ENCODE peak calls at places on chromosomes 3 and 15, in ten cellular contexts. One of them, this sample, is unnamed. For H3K4me1, the result is how much of the 10 kb centered on the place peaks cover.

GRCh38 chr15:33746203-33746602 is 222.1 kb upstream of the CHRM5 start:
- DNase-seq in A673: no peak
- DNase-seq in right atrium auricular region: no peak
- DNase-seq in keratinocyte: no peak
- DNase-seq in lung: no peak
- DNase-seq in psoas muscle: no peak
- DNase-seq in right cardiac atrium: no peak
- DNase-seq in breast epithelium: no peak
- DNase-seq in CD8-positive, alpha-beta memory T cell: no peak
- DNase-seq in heart left ventricle: no peak
- DNase-seq in this sample: no peak

GRCh38 chr3:126152458-126152857 is 27.9 kb downstream of the ALDH1L1 start:
- DNase-seq in A673: no peak
- DNase-seq in right atrium auricular region: no peak
- DNase-seq in keratinocyte: no peak
- DNase-seq in lung: no peak
- DNase-seq in psoas muscle: no peak
- DNase-seq in right cardiac atrium: no peak
- DNase-seq in breast epithelium: no peak
- DNase-seq in CD8-positive, alpha-beta memory T cell: no peak
- DNase-seq in heart left ventricle: no peak
- DNase-seq in this sample: no peak

GRCh38 chr3:114154321-114154821 is 24.5 kb downstream of the DRD3 start:
- DNase-seq in A673: no peak
- DNase-seq in right atrium auricular region: no peak
- DNase-seq in keratinocyte: no peak
- DNase-seq in lung: no peak
- DNase-seq in psoas muscle: no peak
- DNase-seq in right cardiac atrium: no peak
- DNase-seq in breast epithelium: no peak
- DNase-seq in CD8-positive, alpha-beta memory T cell: no peak
- DNase-seq in heart left ventricle: no peak
- DNase-seq in this sample: no peak

GRCh38 chr3:124829819-124830554 is 57.2 kb downstream of the ITGB5 start:
- DNase-seq in A673: no peak
- DNase-seq in right atrium auricular region: peak
- DNase-seq in keratinocyte: no peak
- DNase-seq in lung: no peak
- DNase-seq in psoas muscle: peak
- DNase-seq in right cardiac atrium: no peak
- DNase-seq in breast epithelium: no peak
- DNase-seq in CD8-positive, alpha-beta memory T cell: no peak
- DNase-seq in heart left ventricle: no peak
- DNase-seq in this sample: no peak

GRCh38 chr15:29034151-29034550 is 148.4 kb downstream of the APBA2 start:
- DNase-seq in A673: no peak
- DNase-seq in right atrium auricular region: no peak
- DNase-seq in keratinocyte: no peak
- DNase-seq in lung: no peak
- DNase-seq in psoas muscle: no peak
- DNase-seq in right cardiac atrium: no peak
- DNase-seq in breast epithelium: no peak
- DNase-seq in CD8-positive, alpha-beta memory T cell: no peak
- DNase-seq in heart left ventricle: no peak
- DNase-seq in this sample: no peak

GRCh38 chr3:175426805-175427204 is 567.7 kb downstream of the NAALADL2 start:
- DNase-seq in A673: no peak
- DNase-seq in right atrium auricular region: no peak
- DNase-seq in keratinocyte: no peak
- DNase-seq in lung: no peak
- DNase-seq in psoas muscle: no peak
- DNase-seq in right cardiac atrium: no peak
- DNase-seq in breast epithelium: no peak
- DNase-seq in CD8-positive, alpha-beta memory T cell: no peak
- DNase-seq in heart left ventricle: no peak
- DNase-seq in this sample: no peak

GRCh38 chr3:113241292-113242033 is 30.1 kb downstream of the BOC start:
- DNase-seq in A673: peak
- DNase-seq in right atrium auricular region: no peak
- DNase-seq in keratinocyte: no peak
- DNase-seq in lung: no peak
- DNase-seq in psoas muscle: no peak
- DNase-seq in right cardiac atrium: no peak
- DNase-seq in breast epithelium: no peak
- DNase-seq in CD8-positive, alpha-beta memory T cell: no peak
- DNase-seq in heart left ventricle: no peak
- DNase-seq in this sample: no peak

GRCh38 chr3:35758358-35758757 is 119.0 kb downstream of the ARPP21 start:
- DNase-seq in A673: no peak
- DNase-seq in right atrium auricular region: no peak
- DNase-seq in keratinocyte: no peak
- DNase-seq in lung: no peak
- DNase-seq in psoas muscle: no peak
- DNase-seq in right cardiac atrium: no peak
- DNase-seq in breast epithelium: no peak
- DNase-seq in CD8-positive, alpha-beta memory T cell: no peak
- DNase-seq in heart left ventricle: no peak
- DNase-seq in this sample: no peak

GRCh38 chr3:31680072-31680870 is 147.5 kb downstream of the STT3B start:
- DNase-seq in A673: no peak
- DNase-seq in right atrium auricular region: peak
- DNase-seq in keratinocyte: no peak
- DNase-seq in lung: peak
- DNase-seq in psoas muscle: no peak
- DNase-seq in right cardiac atrium: no peak
- DNase-seq in breast epithelium: no peak
- DNase-seq in CD8-positive, alpha-beta memory T cell: no peak
- DNase-seq in heart left ventricle: no peak
- DNase-seq in this sample: no peak

GRCh38 chr15:91369823-91370222 is 269.8 kb downstream of the SV2B start:
- DNase-seq in A673: no peak
- DNase-seq in right atrium auricular region: no peak
- DNase-seq in keratinocyte: no peak
- DNase-seq in lung: no peak
- DNase-seq in psoas muscle: no peak
- DNase-seq in right cardiac atrium: no peak
- DNase-seq in breast epithelium: no peak
- DNase-seq in CD8-positive, alpha-beta memory T cell: no peak
- DNase-seq in heart left ventricle: no peak
- DNase-seq in this sample: no peak

GRCh38 chr3:120425877-120426276 is 24.9 kb downstream of the FSTL1 start:
- DNase-seq in A673: no peak
- DNase-seq in right atrium auricular region: no peak
- DNase-seq in keratinocyte: no peak
- DNase-seq in lung: no peak
- DNase-seq in psoas muscle: no peak
- DNase-seq in right cardiac atrium: peak
- DNase-seq in breast epithelium: no peak
- DNase-seq in CD8-positive, alpha-beta memory T cell: no peak
- DNase-seq in heart left ventricle: no peak
- DNase-seq in this sample: peak

GRCh38 chr3:158789592-158789991 is 12.3 kb upstream of the MFSD1 start:
- DNase-seq in A673: peak
- DNase-seq in right atrium auricular region: no peak
- DNase-seq in keratinocyte: no peak
- DNase-seq in lung: no peak
- DNase-seq in psoas muscle: no peak
- DNase-seq in right cardiac atrium: no peak
- DNase-seq in breast epithelium: no peak
- DNase-seq in CD8-positive, alpha-beta memory T cell: no peak
- DNase-seq in heart left ventricle: no peak
- DNase-seq in this sample: no peak

GRCh38 chr15:97623091-97623661 is 337.3 kb upstream of the ARRDC4 start:
- DNase-seq in A673: no peak
- DNase-seq in right atrium auricular region: no peak
- DNase-seq in keratinocyte: no peak
- DNase-seq in lung: no peak
- DNase-seq in psoas muscle: no peak
- DNase-seq in right cardiac atrium: no peak
- DNase-seq in breast epithelium: no peak
- DNase-seq in CD8-positive, alpha-beta memory T cell: no peak
- DNase-seq in heart left ventricle: no peak
- DNase-seq in this sample: no peak

GRCh38 chr15:77096541-77096940 is 25.6 kb upstream of the TSPAN3 start:
- DNase-seq in A673: no peak
- DNase-seq in right atrium auricular region: no peak
- DNase-seq in keratinocyte: no peak
- DNase-seq in lung: no peak
- DNase-seq in psoas muscle: no peak
- DNase-seq in right cardiac atrium: no peak
- DNase-seq in breast epithelium: no peak
- DNase-seq in CD8-positive, alpha-beta memory T cell: no peak
- DNase-seq in heart left ventricle: no peak
- DNase-seq in this sample: peak

DNA sequence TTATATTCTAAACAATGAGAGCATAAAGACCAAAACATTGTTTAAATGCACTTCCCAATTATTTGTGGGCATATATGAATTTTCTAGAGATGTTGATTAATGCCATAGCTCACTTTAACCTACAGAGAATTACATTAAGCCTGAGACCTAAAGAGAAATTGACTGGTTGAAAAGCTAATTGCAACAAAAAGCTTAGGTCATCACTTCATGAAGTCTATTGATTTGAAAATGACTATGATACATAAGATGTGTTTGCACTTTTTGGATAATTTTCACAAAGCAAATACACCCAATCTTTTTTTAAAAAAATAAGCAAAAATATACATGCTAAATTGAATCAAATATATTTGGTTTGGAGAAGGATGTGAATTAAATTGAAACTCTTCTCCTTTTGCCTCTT is 532.8 kb upstream of the GOLIM4 start:
- DNase-seq in A673: no peak
- DNase-seq in right atrium auricular region: no peak
- DNase-seq in keratinocyte: no peak
- DNase-seq in lung: no peak
- DNase-seq in psoas muscle: no peak
- DNase-seq in right cardiac atrium: no peak
- DNase-seq in breast epithelium: no peak
- DNase-seq in CD8-positive, alpha-beta memory T cell: no peak
- DNase-seq in heart left ventricle: no peak
- DNase-seq in this sample: no peak
- H3K4me1 ChIP-seq in A673: under half
- H3K4me1 ChIP-seq in right atrium auricular region: under half
- H3K4me1 ChIP-seq in keratinocyte: under half
- H3K4me1 ChIP-seq in lung: under half
- H3K4me1 ChIP-seq in psoas muscle: under half
- H3K4me1 ChIP-seq in right cardiac atrium: under half
- H3K4me1 ChIP-seq in breast epithelium: under half
- H3K4me1 ChIP-seq in CD8-positive, alpha-beta memory T cell: under half
- H3K4me1 ChIP-seq in heart left ventricle: under half
- H3K4me1 ChIP-seq in this sample: under half

DNA sequence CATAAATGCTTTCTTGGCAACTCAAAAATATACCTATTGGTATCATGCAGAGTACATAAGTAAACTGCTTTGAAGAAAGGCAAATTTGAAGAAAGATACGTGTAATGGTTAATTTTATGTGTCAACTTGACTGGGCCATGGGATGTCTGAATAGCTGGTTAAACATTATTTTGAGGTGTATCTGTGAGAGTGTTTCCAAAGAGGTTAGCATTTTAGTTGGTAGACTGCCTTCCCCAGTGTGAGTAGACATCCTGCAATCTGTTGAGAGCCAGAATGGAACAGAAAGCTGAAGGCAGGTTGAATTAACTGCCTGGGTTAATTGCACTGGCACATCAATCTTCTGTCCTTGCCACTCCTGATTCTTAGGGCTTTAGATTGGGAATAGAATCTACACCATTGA is 98.2 kb downstream of the CMSS1 start:
- DNase-seq in A673: no peak
- DNase-seq in right atrium auricular region: no peak
- DNase-seq in keratinocyte: no peak
- DNase-seq in lung: no peak
- DNase-seq in psoas muscle: no peak
- DNase-seq in right cardiac atrium: no peak
- DNase-seq in breast epithelium: no peak
- DNase-seq in CD8-positive, alpha-beta memory T cell: no peak
- DNase-seq in heart left ventricle: no peak
- DNase-seq in this sample: no peak
- H3K4me1 ChIP-seq in A673: under half
- H3K4me1 ChIP-seq in right atrium auricular region: under half
- H3K4me1 ChIP-seq in keratinocyte: under half
- H3K4me1 ChIP-seq in lung: under half
- H3K4me1 ChIP-seq in psoas muscle: under half
- H3K4me1 ChIP-seq in right cardiac atrium: under half
- H3K4me1 ChIP-seq in breast epithelium: under half
- H3K4me1 ChIP-seq in CD8-positive, alpha-beta memory T cell: under half
- H3K4me1 ChIP-seq in heart left ventricle: under half
- H3K4me1 ChIP-seq in this sample: under half

DNA sequence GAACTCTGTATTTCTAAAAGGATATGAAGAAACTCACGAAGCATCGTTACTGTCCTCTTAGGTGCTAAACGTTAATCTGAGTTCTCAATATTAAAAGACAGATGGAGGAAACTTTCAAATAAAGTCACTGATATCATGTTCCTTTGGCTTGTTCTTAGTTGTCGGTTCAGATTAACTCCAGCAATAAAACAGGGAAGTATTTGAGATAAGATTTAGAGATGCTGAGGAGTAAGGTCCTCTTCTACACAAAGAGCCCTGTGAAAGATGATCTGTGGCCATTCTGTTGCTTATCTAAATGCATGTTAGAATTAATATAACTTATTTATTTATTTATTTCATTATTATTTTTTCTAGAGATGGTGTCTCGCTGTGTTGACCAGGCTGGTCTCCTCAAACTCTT is 19.2 kb downstream of the AKAP13 start:
- DNase-seq in A673: no peak
- DNase-seq in right atrium auricular region: no peak
- DNase-seq in keratinocyte: no peak
- DNase-seq in lung: no peak
- DNase-seq in psoas muscle: no peak
- DNase-seq in right cardiac atrium: no peak
- DNase-seq in breast epithelium: no peak
- DNase-seq in CD8-positive, alpha-beta memory T cell: no peak
- DNase-seq in heart left ventricle: no peak
- DNase-seq in this sample: no peak
- H3K4me1 ChIP-seq in A673: half or more
- H3K4me1 ChIP-seq in right atrium auricular region: half or more
- H3K4me1 ChIP-seq in keratinocyte: under half
- H3K4me1 ChIP-seq in lung: under half
- H3K4me1 ChIP-seq in psoas muscle: under half
- H3K4me1 ChIP-seq in right cardiac atrium: under half
- H3K4me1 ChIP-seq in breast epithelium: under half
- H3K4me1 ChIP-seq in CD8-positive, alpha-beta memory T cell: under half
- H3K4me1 ChIP-seq in heart left ventricle: under half
- H3K4me1 ChIP-seq in this sample: under half

GRCh38 chr3:38610436-38610835 is 39.1 kb downstream of the SCN5A start:
- DNase-seq in A673: no peak
- DNase-seq in right atrium auricular region: no peak
- DNase-seq in keratinocyte: no peak
- DNase-seq in lung: no peak
- DNase-seq in psoas muscle: peak
- DNase-seq in right cardiac atrium: no peak
- DNase-seq in breast epithelium: no peak
- DNase-seq in CD8-positive, alpha-beta memory T cell: no peak
- DNase-seq in heart left ventricle: no peak
- DNase-seq in this sample: no peak
- H3K4me1 ChIP-seq in A673: under half
- H3K4me1 ChIP-seq in right atrium auricular region: under half
- H3K4me1 ChIP-seq in keratinocyte: under half
- H3K4me1 ChIP-seq in lung: under half
- H3K4me1 ChIP-seq in psoas muscle: under half
- H3K4me1 ChIP-seq in right cardiac atrium: under half
- H3K4me1 ChIP-seq in breast epithelium: under half
- H3K4me1 ChIP-seq in CD8-positive, alpha-beta memory T cell: under half
- H3K4me1 ChIP-seq in heart left ventricle: under half
- H3K4me1 ChIP-seq in this sample: under half

This sample was measured in ascending aorta.